ENCODE peak calls at places on chromosomes 11 and 22, in four cellular contexts. W is H1, O is K562, U is GM12878. P is an unnamed sample. For H3K4me1, the result is how much of the 10 kb centered on the place peaks cover.

GRCh38 chr11:116975661-116976060 is 122.6 kb downstream of the SIK3 start:
- DNase-seq in W (no peak), O (no peak), U (no peak), P (no peak)

GRCh38 chr11:13110929-13111812 is 102.1 kb downstream of the RASSF10 start:
- DNase-seq in W (no peak), O (peak), U (no peak), P (peak)

GRCh38 chr11:118194835-118195627 is 18.6 kb upstream of the SCN2B start:
- DNase-seq in W (no peak), O (no peak), U (no peak), P (no peak)

GRCh38 chr11:93197383-93198220 is at the start of gene SLC36A4:
- DNase-seq in W (peak), O (peak), U (peak), P (peak)

GRCh38 chr11:77036398-77036797 is 2.2 kb downstream of the B3GNT6 start:
- DNase-seq in W (no peak), O (no peak), U (no peak), P (no peak)

GRCh38 chr11:116931206-116931953 is 94.0 kb upstream of the APOA1 start:
- DNase-seq in W (no peak), O (no peak), U (no peak), P (no peak)

GRCh38 chr22:39815882-39816395 is 77.6 kb downstream of the ENTHD1 start:
- DNase-seq in W (no peak), O (no peak), U (no peak), P (no peak)

GRCh38 chr22:26922804-26923203 is 265.4 kb downstream of the MIAT start:
- DNase-seq in W (no peak), O (peak), U (no peak), P (no peak)

GRCh38 chr11:38005597-38005996 is 1407.6 kb upstream of the RAG2 start:
- DNase-seq in W (no peak), O (no peak), U (no peak), P (no peak)

GRCh38 chr11:111514216-111515031 is at the start of gene HOATZ:
- DNase-seq in W (peak), O (peak), U (no peak), P (peak)

GRCh38 chr22:42862045-42862734 is 5.1 kb upstream of the ARFGAP3 start:
- DNase-seq in W (no peak), O (no peak), U (no peak), P (no peak)

GRCh38 chr11:109123811-109124787 is 297.9 kb upstream of the C11orf87 start:
- DNase-seq in W (no peak), O (no peak), U (no peak), P (no peak)

GRCh38 chr11:64453466-64453865 is 94.5 kb downstream of the RPS6KA4 start:
- DNase-seq in W (no peak), O (no peak), U (no peak), P (no peak)

GRCh38 chr22:41524283-41524682 is 20.0 kb downstream of the POLR3H start:
- DNase-seq in W (no peak), O (no peak), U (no peak), P (no peak)

GRCh38 chr11:78031629-78032028 is 8.6 kb upstream of the KCTD14 start:
- DNase-seq in W (no peak), O (no peak), U (peak), P (no peak)

GRCh38 chr22:50299724-50300619 is 7.5 kb downstream of the PLXNB2 start:
- DNase-seq in W (peak), O (no peak), U (no peak), P (no peak)

GRCh38 chr11:69618237-69618636 is 22.7 kb upstream of the CCND1 start:
- DNase-seq in W (no peak), O (no peak), U (no peak), P (no peak)

GRCh38 chr11:13344818-13345217 is 67.2 kb downstream of the BMAL1 start:
- DNase-seq in W (no peak), O (no peak), U (no peak), P (no peak)

GRCh38 chr11:132122701-132123100 is 752.3 kb downstream of the NTM start:
- DNase-seq in W (no peak), O (no peak), U (no peak), P (no peak)

GRCh38 chr11:119696378-119697157 is 32.4 kb downstream of the NECTIN1 start:
- DNase-seq in W (no peak), O (peak), U (no peak), P (no peak)

GRCh38 chr22:20998411-20999336 is 3.2 kb downstream of the THAP7 start:
- DNase-seq in W (no peak), O (no peak), U (no peak), P (no peak)

GRCh38 chr22:45864959-45865496 is 111.9 kb downstream of the WNT7B start:
- DNase-seq in W (no peak), O (no peak), U (no peak), P (no peak)

GRCh38 chr11:71499125-71499524 is 27.9 kb upstream of the KRTAP5-7 start:
- DNase-seq in W (no peak), O (no peak), U (no peak), P (peak)

GRCh38 chr11:65849771-65850216 is 8.2 kb downstream of the CFL1 start:
- DNase-seq in W (no peak), O (peak), U (no peak), P (peak)

GRCh38 chr11:93663021-93663420 is 1.5 kb downstream of the CEP295 start:
- DNase-seq in W (no peak), O (no peak), U (no peak), P (no peak)

GRCh38 chr22:40597541-40598453 is 38.7 kb downstream of the MRTFA start:
- DNase-seq in W (no peak), O (no peak), U (no peak), P (no peak)

GRCh38 chr11:96241351-96241841 is 101.6 kb downstream of the MAML2 start:
- DNase-seq in W (no peak), O (no peak), U (no peak), P (no peak)

GRCh38 chr11:74255741-74256369 is 55.6 kb downstream of the P4HA3 start:
- DNase-seq in W (peak), O (peak), U (no peak), P (peak)

GRCh38 chr11:124656759-124657627 is 16.5 kb downstream of the SIAE start:
- DNase-seq in W (no peak), O (no peak), U (no peak), P (peak)

GRCh38 chr22:48945621-48946458 is 881.8 kb downstream of the BRD1 start:
- DNase-seq in W (no peak), O (no peak), U (no peak), P (no peak)

GRCh38 chr11:19995131-19995530 is 165.1 kb downstream of the DBX1 start:
- DNase-seq in W (no peak), O (peak), U (no peak), P (no peak)

GRCh38 chr11:46348986-46349401 is 1.7 kb downstream of the DGKZ start:
- DNase-seq in W (no peak), O (no peak), U (no peak), P (no peak)

GRCh38 chr11:5071815-5072214 is 2.4 kb downstream of the OR52E1 start:
- DNase-seq in W (no peak), O (no peak), U (no peak), P (no peak)

GRCh38 chr22:31488988-31489617 is 539 bp downstream of the EIF4ENIF1 start:
- DNase-seq in W (no peak), O (no peak), U (no peak), P (peak)

GRCh38 chr22:29394931-29395581 is 6.7 kb upstream of the AP1B1 start:
- DNase-seq in W (peak), O (peak), U (no peak), P (peak)

GRCh38 chr11:1055109-1055703 is 18.7 kb upstream of the MUC6 start:
- DNase-seq in W (no peak), O (no peak), U (no peak), P (no peak)

DNA sequence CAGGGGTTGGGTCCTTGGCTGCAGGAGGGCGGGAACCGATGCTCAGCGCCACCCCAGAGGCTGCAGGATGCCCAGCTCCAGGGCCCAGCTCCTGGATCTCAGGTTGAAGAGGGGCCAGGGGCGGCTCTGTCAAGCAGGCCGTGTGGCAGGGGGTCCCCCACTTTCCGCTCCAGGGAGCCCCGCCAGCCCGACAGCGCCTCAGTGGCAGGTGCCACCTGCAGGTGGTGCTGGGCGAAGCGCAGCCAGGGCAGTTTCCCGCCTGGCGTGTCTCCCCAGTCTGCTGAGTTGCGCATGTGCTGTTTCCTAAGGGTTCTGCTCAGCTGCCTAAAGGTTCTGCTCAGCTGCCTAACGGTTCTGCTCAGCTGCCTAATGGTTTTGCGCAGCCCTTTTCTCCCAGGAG is 442.1 kb downstream of the POTEH start:
- DNase-seq in W (no peak), O (no peak), U (no peak), P (no peak)
- TF ChIP-seq RFX5 in W (no peak), O (no peak), U (no peak), P (no peak)

GRCh38 chr11:61362542-61362875 is 335 bp downstream of the TMEM138 start:
- DNase-seq in W (no peak), O (peak), U (no peak), P (peak)
- TF ChIP-seq NRF1 in W (no peak), O (no peak), U (no peak), P (no peak)

DNA sequence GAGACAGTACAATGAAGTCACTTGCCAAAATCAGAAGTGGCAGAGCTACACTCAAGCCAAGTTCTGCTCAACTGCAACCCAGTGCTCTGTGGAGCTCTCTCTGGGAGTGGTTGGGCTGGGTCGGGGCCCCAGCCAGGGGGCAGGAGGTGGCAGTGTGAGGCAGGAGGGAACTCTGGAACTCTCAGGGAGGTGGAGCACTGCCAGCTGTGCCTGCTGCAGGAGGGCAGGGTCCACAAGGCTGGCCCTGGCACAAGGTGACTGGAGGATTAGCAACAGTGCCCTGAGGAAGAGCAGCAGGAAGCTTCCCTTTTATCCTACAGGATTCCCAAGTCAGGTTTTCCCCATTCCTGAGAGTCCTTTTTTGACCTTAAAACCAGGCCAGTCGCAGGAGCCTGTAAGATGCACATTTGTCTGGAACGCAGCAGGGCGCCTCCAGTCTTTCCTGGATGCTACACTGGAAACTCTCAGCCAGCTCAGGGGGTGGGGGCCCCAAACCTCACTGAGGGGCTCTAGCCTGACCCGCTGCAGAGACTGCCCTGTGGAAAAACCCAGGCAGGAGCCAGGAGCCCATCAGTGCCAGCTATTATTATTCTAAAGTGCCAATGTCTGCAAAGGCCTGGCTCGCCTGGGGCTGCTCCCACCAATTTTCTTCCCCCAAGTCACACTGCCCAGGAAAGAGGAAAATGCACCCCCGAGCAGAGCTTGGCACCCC is 31.8 kb downstream of the DKK3 start:
- DNase-seq in W (no peak), O (no peak), U (no peak), P (no peak)
- H3K4me1 ChIP-seq in W (under half), O (under half), U (under half), P (half or more)

GRCh38 chr22:22748297-22748743 is 103.9 kb downstream of the GGTLC2 start:
- DNase-seq in W (no peak), O (peak), U (no peak), P (peak)
- TF ChIP-seq RFX5 in W (no peak), O (no peak), U (no peak), P (no peak)

DNA sequence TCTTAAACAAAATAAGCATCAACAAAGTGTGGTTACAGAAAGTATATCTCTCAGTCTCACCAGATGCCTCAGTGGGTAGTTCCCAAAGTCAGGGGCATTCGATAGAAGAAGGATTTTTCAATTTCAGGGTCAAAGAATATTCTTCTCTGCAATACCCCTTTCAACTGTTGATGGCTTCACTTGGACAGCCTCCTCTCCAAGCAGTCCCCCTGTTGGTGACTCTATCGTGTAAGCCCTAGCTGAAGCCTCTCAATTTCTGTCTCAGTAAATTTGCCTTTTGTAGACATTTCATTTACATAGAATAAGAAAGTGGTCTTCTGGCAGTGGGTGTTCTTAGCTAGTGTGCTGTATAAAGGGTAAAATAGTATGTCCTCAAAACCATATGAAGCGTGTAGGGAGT is 11.3 kb upstream of the CCDC83 start:
- DNase-seq in W (no peak), O (no peak), U (no peak), P (no peak)
- TF ChIP-seq NRF1 in W (no peak), O (no peak), U (no peak), P (no peak)

DNA sequence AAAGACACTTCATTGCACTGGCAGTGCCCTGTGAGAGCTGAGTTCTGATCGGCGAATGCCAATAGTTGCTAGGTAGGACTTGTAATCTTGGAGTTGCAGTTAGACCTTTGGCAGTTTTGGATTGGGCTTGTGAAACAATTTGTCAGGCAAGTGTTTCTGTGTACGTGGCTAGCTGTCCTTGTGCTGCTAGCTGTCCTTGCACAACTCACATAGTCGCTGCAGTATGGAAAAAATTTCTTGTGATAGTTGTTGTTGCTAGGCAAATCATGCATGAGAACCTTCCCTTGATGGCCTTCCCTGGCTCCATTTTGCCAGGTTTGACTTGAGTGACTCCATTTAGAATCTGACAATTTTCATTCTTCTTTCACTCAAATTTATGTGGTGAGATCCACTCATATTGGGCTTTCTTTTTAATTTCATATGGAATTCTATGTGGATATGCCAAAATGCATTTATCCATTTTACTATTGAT is 140.7 kb downstream of the APIP start:
- DNase-seq in W (no peak), O (no peak), U (no peak), P (no peak)
- H3K4me1 ChIP-seq in W (under half), O (under half), U (under half), P (under half)

GRCh38 chr22:24230911-24231656 is 13.8 kb downstream of the GGT5 start:
- DNase-seq in W (peak), O (peak), U (no peak), P (peak)
- TF ChIP-seq RFX5 in W (no peak), O (no peak), U (no peak), P (no peak)

GRCh38 chr22:19336133-19337075 is 44.9 kb upstream of the CLTCL1 start:
- DNase-seq in W (no peak), O (peak), U (no peak), P (no peak)
- TF ChIP-seq NRF1 in W (no peak), O (no peak), U (no peak), P (no peak)

GRCh38 chr11:100683107-100683506 is 4.0 kb upstream of the ARHGAP42 start:
- DNase-seq in W (no peak), O (no peak), U (no peak), P (no peak)

GRCh38 chr11:100681064-100681502 is 6.0 kb upstream of the ARHGAP42 start:
- DNase-seq in W (no peak), O (peak), U (peak), P (no peak)

GRCh38 chr11:100684101-100685065 is 2.7 kb upstream of the ARHGAP42 start:
- DNase-seq in W (no peak), O (no peak), U (no peak), P (no peak)

GRCh38 chr11:100680070-100680469 is 7.0 kb upstream of the ARHGAP42 start:
- DNase-seq in W (no peak), O (no peak), U (no peak), P (no peak)

GRCh38 chr11:100682247-100682969 is 4.7 kb upstream of the ARHGAP42 start:
- DNase-seq in W (no peak), O (no peak), U (no peak), P (no peak)
- H3K4me1 ChIP-seq in W (under half), O (under half), U (under half), P (under half)

P was measured in SK-N-SH.